ENCODE peak calls at places on chromosomes 16 and 17, in six cellular contexts. O is OCI-LY7, B is HFF-Myc, D is left ventricle myocardium inferior, N is AG10803, J is stomach. I is an unnamed sample.

GRCh38 chr17:14688134-14688533 is 387.3 kb downstream of the HS3ST3B1 start:
- DNase-seq in B (no peak), O (peak; percentile 53), N (no peak), J (no peak), D (no peak), I (no peak)

GRCh38 chr17:61459968-61460718 is 7.9 kb downstream of the TBX4 start:
- DNase-seq in O (no peak), D (no peak), N (no peak), B (no peak), J (no peak), I (no peak)

GRCh38 chr17:31248986-31249385 is 48.1 kb downstream of the OMG start:
- DNase-seq in B (no peak), O (no peak), D (no peak), J (no peak), N (peak; percentile 74), I (no peak)

GRCh38 chr17:29625037-29625750 is 2.5 kb upstream of the CORO6 start:
- DNase-seq in B (no peak), N (peak; percentile 70), O (no peak), J (no peak), D (no peak), I (no peak)

GRCh38 chr17:81652901-81653771 is 3.2 kb downstream of the PDE6G start:
- DNase-seq in B (no peak), N (no peak), O (peak; percentile 52), J (no peak), D (no peak), I (no peak)

GRCh38 chr16:56400458-56400857 is 24.9 kb downstream of the AMFR start:
- DNase-seq in N (no peak), D (no peak), O (no peak), B (no peak), J (no peak), I (no peak)

GRCh38 chr17:8991514-8992285 is 26.2 kb upstream of the PIK3R5 start:
- DNase-seq in N (peak; percentile 70), B (no peak), J (peak; percentile 70), O (peak; percentile 63), D (peak; percentile 29), I (no peak)

GRCh38 chr17:40355123-40355803 is 9.3 kb downstream of the GJD3 start:
- DNase-seq in N (peak; percentile 43), B (no peak), D (peak; percentile 79), O (peak; percentile 69), J (peak; percentile 80), I (no peak)

GRCh38 chr17:56317351-56318208 is 164.3 kb downstream of the ANKFN1 start:
- DNase-seq in O (no peak), B (no peak), J (no peak), D (no peak), N (no peak), I (no peak)

GRCh38 chr17:44736551-44737240 is 22.1 kb upstream of the ADAM11 start:
- DNase-seq in N (no peak), J (no peak), B (no peak), O (no peak), D (no peak), I (no peak)

DNA sequence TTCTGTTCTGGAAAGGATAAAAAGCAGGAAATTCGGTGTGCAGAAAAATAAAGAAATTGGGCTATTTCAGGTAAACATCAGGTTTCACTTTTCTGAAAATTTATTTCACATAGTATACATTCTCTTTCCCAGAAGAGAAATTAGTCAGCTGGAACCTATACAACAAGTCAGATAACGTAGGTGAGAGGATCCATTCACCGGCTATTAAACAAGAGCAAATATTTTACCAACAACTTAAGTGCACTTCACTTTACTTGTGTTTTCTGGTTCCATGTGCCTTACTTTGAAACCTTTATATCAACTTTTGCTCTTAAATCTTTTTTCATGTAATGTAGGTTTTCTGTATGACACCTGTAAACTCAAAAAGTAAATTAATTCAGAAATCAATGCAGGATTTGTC is 839.7 kb downstream of the CDH11 start:
- DNase-seq in D (no peak), J (no peak), O (no peak), N (no peak), B (no peak), I (no peak)
- TF ChIP-seq CTCF in D (no peak), J (no peak), O (no peak), N (no peak), B (no peak), I (no peak)

GRCh38 chr17:36714789-36715188 is 113.4 kb downstream of the MRM1 start:
- DNase-seq in N (no peak), O (no peak), J (no peak), D (no peak), B (no peak), I (no peak)
- H3K4me3 ChIP-seq in N (no peak overlapping the region), O (no peak overlapping the region), J (no peak overlapping the region), D (no peak overlapping the region), B (no peak overlapping the region), I (no peak overlapping the region)

DNA sequence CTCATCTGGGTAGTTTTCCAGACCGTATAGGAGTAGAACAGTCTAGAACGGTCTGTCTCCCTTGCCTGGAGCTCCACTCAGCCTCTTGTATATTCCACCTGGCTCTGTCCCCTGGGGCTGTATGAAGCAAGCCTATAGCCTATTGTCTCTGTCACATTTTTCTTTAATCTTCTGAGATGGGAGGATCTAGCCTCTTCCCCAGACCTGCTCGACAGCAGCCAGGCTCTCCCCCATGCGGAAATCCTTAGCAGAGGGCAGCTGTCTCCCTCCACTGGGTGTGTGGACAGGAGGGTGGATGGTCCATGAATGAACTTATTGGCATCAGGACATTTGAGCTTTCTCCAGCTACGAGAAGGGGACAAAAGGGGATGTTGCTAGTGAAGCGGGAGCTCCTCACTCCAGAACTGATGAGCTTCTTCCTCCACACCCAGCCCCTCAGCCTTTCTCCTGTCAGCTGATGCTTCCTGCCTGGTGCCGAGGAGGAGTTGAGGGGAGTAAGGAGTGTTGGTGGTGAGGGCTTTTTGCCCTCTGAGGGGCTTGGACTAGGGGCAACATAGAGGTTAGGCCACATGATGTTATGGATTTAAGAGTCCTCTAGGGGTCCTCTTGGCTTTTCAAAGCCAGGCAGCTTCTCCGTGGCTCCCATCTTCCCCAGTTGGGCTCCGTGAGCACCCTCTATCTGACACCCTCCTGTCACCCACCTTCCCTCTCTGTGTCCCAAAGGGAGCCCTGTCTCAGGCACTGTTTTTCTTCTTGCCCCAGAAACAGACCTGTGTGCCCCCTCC is 28.0 kb downstream of the ARHGAP23 start:
- DNase-seq in J (no peak), D (no peak), N (no peak), O (no peak), B (no peak), I (no peak)
- TF ChIP-seq CTCF in J (no peak), D (no peak), N (no peak), O (peak; percentile 35), B (peak; percentile 49), I (no peak)

DNA sequence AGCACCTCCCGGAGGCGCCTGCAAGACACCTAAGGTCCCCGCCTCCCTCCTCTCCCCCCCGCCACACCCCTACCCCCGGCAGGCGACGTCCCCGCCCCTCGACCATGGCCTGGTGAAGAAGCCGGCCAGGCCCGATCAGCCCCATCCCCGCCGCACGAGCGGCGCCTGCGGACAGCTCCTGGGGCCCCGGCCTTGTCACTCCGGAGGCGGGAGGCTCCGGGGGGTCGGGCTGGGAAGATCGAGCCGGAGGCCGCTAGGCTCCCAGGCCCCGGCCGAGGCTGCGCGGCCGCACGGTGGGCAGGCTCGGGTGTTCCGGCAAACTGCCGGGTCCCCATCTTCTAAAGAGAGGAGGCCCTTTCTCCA is 386 bp upstream of the ACE start:
- DNase-seq in N (no peak), D (no peak), J (no peak), O (peak; percentile 22), B (no peak), I (no peak)
- H3K4me3 ChIP-seq in N (peak overlapping the region; percentile 35), D (peak overlapping the region; percentile 74), J (peak overlapping the region; percentile 52), O (peak overlapping the region; percentile 65), B (peak overlapping the region; percentile 30), I (no peak overlapping the region)

DNA sequence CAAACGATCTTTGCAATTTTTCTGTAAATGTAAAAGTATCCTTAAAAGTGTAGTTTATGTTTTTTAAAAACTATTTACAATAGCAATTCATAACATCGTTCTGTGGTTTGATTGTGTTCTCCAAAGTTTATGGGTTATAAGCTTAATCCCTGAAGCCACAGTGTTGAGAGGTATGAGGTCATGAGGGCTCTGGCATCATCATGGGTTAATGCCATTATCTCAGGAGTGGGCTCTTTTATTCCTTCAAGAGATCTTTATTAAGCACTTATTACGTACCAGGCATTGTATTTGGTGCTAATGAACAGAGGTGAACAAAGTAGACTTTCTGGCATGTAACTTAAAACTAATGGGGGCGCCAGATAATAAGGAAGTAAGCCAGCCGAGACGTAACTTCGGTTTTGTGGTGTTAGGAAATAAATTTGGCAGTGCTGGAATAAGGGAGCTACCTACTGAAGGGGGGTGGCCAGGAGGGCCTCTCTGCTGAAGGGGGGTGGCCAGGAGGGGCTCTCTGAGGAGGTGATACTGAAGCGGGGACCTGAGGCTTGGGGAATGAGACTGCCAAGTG is 158.1 kb downstream of the VPS53 start:
- DNase-seq in J (no peak), N (no peak), B (no peak), D (no peak), O (no peak), I (no peak)
- TF ChIP-seq CTCF in J (no peak), N (no peak), B (no peak), D (no peak), O (no peak), I (no peak)

DNA sequence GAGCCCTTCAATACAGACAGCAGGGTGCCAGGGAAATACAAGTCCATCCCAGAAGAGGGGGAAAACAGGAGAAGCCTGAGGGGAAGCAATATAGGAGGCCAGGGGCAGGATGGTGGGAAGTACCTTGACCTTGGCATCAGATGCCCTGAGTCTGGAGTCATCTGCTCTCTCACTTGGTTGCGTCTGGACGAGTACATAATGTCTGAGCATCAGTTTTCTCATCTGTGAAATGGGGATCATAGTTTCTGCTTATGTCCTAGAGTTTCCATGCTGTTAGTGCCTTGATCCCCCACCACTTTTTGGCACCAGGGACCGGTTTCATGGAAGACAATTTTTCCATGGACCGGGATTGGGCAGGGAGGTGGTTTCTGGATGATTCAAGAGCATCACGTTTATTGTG is 2.3 kb downstream of the STAT5A start:
- DNase-seq in O (no peak), B (no peak), D (no peak), N (no peak), J (no peak), I (no peak)
- H3K4me3 ChIP-seq in O (no peak overlapping the region), B (no peak overlapping the region), D (no peak overlapping the region), N (no peak overlapping the region), J (no peak overlapping the region), I (no peak overlapping the region)